ENCODE peak calls at places on chromosomes 16 and 17, in six cellular contexts. S is heart left ventricle; N is neural crest cell; V is K562; J is CD8-positive, alpha-beta T cell; F is BE2C. Z is an unnamed sample.

GRCh38 chr17:59840908-59841666 is 51.7 kb downstream of the TUBD1 start:
- DNase-seq in F (no peak), J (no peak), S (no peak), V (no peak), N (no peak), Z (no peak)

GRCh38 chr17:50052241-50052788 is 3.6 kb upstream of the ITGA3 start:
- DNase-seq in F (no peak), V (no peak), S (no peak), N (no peak), J (no peak), Z (no peak)

GRCh38 chr17:73821665-73822064 is 177.4 kb upstream of the SDK2 start:
- DNase-seq in V (no peak), N (no peak), F (no peak), S (no peak), J (no peak), Z (no peak)

GRCh38 chr16:72042157-72042660 is 12.1 kb upstream of the HP start:
- DNase-seq in V (no peak), S (no peak), F (no peak), J (no peak), N (no peak), Z (no peak)

GRCh38 chr16:27547134-27547533 is 2.6 kb downstream of the GTF3C1 start:
- DNase-seq in F (peak), V (peak), S (no peak), N (no peak), J (no peak), Z (peak)

GRCh38 chr16:1408171-1408837 is 6.2 kb downstream of the UNKL start:
- DNase-seq in N (peak), F (peak), J (peak), V (peak), S (peak), Z (peak)

GRCh38 chr16:65126845-65127624 is 5.2 kb upstream of the CDH11 start:
- DNase-seq in S (no peak), J (no peak), N (no peak), F (no peak), V (no peak), Z (no peak)

GRCh38 chr16:68528686-68529379 is 10.3 kb upstream of the ZFP90 start:
- DNase-seq in V (peak), S (peak), J (peak), F (peak), N (peak), Z (peak)

GRCh38 chr16:14549789-14550153 is 80.3 kb downstream of the PARN start:
- DNase-seq in J (no peak), S (peak), V (no peak), F (no peak), N (no peak), Z (peak)

GRCh38 chr17:74274703-74275340 is 788 bp downstream of the DNAI2 start:
- DNase-seq in F (no peak), J (no peak), S (no peak), N (no peak), V (no peak), Z (no peak)

GRCh38 chr16:66478733-66479511 is 51.8 kb downstream of the BEAN1 start:
- DNase-seq in S (peak), J (peak), F (peak), V (peak), N (peak), Z (peak)

GRCh38 chr17:42361781-42362186 is 26.5 kb downstream of the STAT3 start:
- DNase-seq in S (no peak), F (no peak), J (peak), N (no peak), V (no peak), Z (no peak)

GRCh38 chr17:56540791-56541190 is 52.7 kb upstream of the NOG start:
- DNase-seq in J (no peak), N (no peak), V (no peak), S (no peak), F (no peak), Z (no peak)

GRCh38 chr16:1060416-1061340 is 11.9 kb upstream of the SSTR5 start:
- DNase-seq in S (no peak), V (no peak), J (no peak), F (no peak), N (no peak), Z (no peak)

GRCh38 chr17:18859256-18859655 is 1.3 kb downstream of the PRPSAP2 start:
- DNase-seq in V (no peak), J (no peak), N (no peak), S (no peak), F (no peak), Z (peak)

GRCh38 chr17:31167111-31167510 is 72.3 kb downstream of the NF1 start:
- DNase-seq in V (no peak), F (no peak), N (no peak), J (no peak), S (no peak), Z (no peak)

GRCh38 chr17:31752570-31752969 is 106.5 kb downstream of the COPRS start:
- DNase-seq in F (no peak), V (no peak), S (no peak), J (no peak), N (no peak), Z (no peak)

GRCh38 chr17:65855245-65855644 is 293.8 kb upstream of the AXIN2 start:
- DNase-seq in F (no peak), V (no peak), N (no peak), J (no peak), S (no peak), Z (peak)

GRCh38 chr17:46974086-46974485 is 5.0 kb downstream of the RPRML start:
- DNase-seq in V (no peak), F (no peak), S (no peak), N (no peak), J (no peak), Z (no peak)

GRCh38 chr16:60648260-60648659 is 1388.0 kb downstream of the CDH8 start:
- DNase-seq in S (no peak), F (no peak), J (no peak), V (no peak), N (no peak), Z (no peak)

GRCh38 chr17:55388842-55389241 is 32.8 kb downstream of the MMD start:
- DNase-seq in J (no peak), N (no peak), V (no peak), F (no peak), S (no peak), Z (no peak)

GRCh38 chr16:35908942-35909341 is 2449.5 kb downstream of the TP53TG3F start:
- DNase-seq in V (peak), F (no peak), S (no peak), N (no peak), J (no peak), Z (no peak)

GRCh38 chr17:80833952-80834895 is 157.4 kb upstream of the CHMP6 start:
- DNase-seq in F (peak), S (peak), V (no peak), N (no peak), J (no peak), Z (no peak)

GRCh38 chr16:47612711-47613110 is 151.6 kb downstream of the PHKB start:
- DNase-seq in N (no peak), V (no peak), S (no peak), J (no peak), F (no peak), Z (no peak)

GRCh38 chr17:68048996-68049395 is 13.5 kb downstream of the KPNA2 start:
- DNase-seq in N (no peak), V (peak), J (no peak), S (no peak), F (no peak), Z (no peak)

GRCh38 chr17:79844869-79845600 is 5.8 kb upstream of the CBX4 start:
- DNase-seq in J (peak), S (peak), F (peak), N (peak), V (peak), Z (peak)

GRCh38 chr17:2710804-2711607 is 558 bp downstream of the CLUH start:
- DNase-seq in S (no peak), V (peak), F (no peak), J (peak), N (no peak), Z (peak)

GRCh38 chr17:682150-682549 is 32.5 kb downstream of the VPS53 start:
- DNase-seq in J (no peak), V (no peak), F (no peak), N (no peak), S (no peak), Z (no peak)

GRCh38 chr16:76955629-76956028 is 235.4 kb upstream of the MON1B start:
- DNase-seq in V (no peak), N (no peak), J (no peak), F (no peak), S (no peak), Z (no peak)

GRCh38 chr17:2177235-2177811 is 122.4 kb downstream of the HIC1 start:
- DNase-seq in V (no peak), N (no peak), S (no peak), F (no peak), J (no peak), Z (no peak)

GRCh38 chr17:64983708-64984107 is 64.4 kb upstream of the LRRC37A3 start:
- DNase-seq in F (no peak), V (no peak), N (no peak), J (no peak), S (no peak), Z (no peak)

GRCh38 chr16:11094075-11094593 is 149.8 kb downstream of the CLEC16A start:
- DNase-seq in N (no peak), S (no peak), F (no peak), V (peak), J (no peak), Z (peak)

DNA sequence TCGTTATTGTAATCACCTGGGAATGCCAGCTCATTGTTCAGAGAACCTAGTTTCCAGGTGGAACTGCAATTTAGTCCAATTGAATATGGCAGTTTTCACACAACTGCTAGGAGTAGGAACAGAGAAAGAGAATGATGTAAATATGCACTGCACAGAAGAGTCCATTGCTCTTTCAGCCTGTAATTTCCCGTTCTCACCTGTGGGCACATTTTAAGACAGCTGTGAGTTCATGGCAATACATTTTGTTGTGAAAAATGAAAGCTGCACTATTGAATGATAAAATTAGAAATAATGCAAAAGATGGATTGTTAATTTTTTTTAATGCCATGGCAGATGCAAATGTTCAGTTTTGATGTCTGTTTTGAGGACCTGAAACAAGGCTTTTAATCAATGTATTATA is 72.4 kb downstream of the RPGRIP1L start:
- DNase-seq in J (no peak), S (no peak), V (no peak), N (no peak), F (no peak), Z (no peak)
- TF ChIP-seq CTCF in J (no peak), S (no peak), V (no peak), N (no peak), F (no peak), Z (no peak)

DNA sequence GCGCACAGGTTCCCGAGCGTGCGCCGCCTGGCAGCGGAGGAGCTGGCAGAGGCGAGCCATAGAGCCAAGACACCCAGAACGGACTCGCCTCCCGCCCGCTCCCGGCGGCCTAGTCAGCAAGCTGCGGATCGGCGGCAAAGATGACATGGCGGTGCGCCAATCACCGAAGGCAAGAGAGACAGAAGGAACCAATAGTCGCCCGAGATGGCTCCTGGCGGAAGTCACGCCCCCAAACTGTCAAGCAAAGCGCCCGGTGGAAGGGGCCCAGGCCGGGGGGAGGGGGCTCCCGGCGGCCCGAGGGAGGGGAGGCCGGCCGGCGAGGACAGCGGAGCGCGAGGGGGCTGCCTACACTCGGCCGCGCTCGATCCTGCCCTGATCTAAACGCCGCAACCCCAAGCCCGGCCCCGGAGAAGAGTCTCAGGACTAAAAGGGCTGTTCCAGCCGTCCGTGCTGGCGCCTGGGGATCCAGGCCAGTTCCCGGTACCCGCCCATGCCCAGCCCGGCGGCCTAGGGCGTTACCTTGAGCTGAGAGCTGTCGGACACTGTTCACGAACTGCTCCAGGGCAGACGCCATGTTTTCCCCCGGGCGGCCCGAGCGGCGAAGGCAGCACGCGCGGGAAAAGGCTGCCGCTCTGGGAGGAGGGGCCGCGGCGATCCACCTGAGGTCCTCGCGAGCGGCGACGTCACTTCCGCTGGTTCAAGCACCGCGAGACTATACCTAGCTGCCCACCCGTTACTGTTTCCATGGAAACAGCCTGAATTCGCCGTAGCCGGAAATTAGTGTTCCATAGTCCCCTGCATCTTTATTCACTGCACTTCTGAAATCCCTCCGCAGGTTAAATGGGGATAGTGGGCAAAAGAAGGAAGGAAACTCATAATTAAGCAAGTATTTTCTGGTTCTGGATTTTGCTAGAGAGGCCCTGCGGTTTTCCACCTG is at the start of gene COPS3:
- DNase-seq in N (peak), F (peak), V (peak), S (peak), J (peak), Z (peak)
- TF ChIP-seq CTCF in N (no peak), F (no peak), V (no peak), S (no peak), J (no peak), Z (no peak)

GRCh38 chr17:58381124-58381838 is 29.3 kb upstream of the SUPT4H1 start:
- DNase-seq in F (no peak), V (no peak), J (no peak), N (no peak), S (no peak), Z (peak)
- TF ChIP-seq CTCF in F (no peak), V (no peak), J (no peak), N (no peak), S (no peak), Z (no peak)

GRCh38 chr16:84314373-84314772 is 19.7 kb downstream of the WFDC1 start:
- DNase-seq in S (no peak), F (no peak), N (no peak), J (no peak), V (no peak), Z (no peak)

GRCh38 chr16:84310642-84311041 is 16.0 kb downstream of the WFDC1 start:
- DNase-seq in V (no peak), N (no peak), S (no peak), F (no peak), J (no peak), Z (no peak)

GRCh38 chr16:84313921-84314320 is 19.2 kb downstream of the WFDC1 start:
- DNase-seq in J (no peak), V (no peak), F (no peak), S (no peak), N (no peak), Z (no peak)

GRCh38 chr16:84314814-84315213 is 20.1 kb downstream of the WFDC1 start:
- DNase-seq in F (no peak), S (no peak), N (no peak), V (no peak), J (no peak), Z (no peak)

DNA sequence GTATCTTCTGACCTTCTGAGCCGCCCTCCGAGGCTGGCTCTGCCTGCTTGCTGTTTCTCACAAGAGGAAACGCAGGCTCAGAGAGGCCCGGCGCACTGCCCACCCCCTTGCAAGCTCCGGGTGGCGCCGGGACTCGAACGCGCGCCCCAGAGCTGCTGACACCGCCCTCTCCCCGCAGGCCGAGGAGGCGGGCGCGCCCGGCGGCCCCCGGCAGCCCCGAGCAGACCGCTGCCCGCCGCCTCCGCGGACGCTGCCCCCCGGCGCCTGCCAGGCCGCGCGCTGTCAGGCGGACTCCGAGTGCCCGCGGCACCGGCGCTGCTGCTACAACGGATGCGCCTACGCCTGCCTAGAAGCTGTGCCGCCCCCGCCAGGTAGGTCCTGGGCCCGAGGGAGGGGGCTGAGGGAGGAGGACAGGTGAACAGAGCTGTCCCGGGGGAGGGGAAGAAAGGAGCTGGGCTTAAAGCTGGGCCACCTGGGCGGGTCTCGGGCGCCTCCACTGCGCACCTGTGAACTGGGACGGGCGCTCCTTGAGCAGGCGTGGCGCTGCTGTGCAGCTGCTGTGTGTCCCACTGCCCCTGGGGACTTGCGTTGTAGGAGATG is 18.2 kb downstream of the WFDC1 start:
- DNase-seq in N (no peak), S (no peak), F (no peak), J (no peak), V (no peak), Z (peak)
- TF ChIP-seq CTCF in N (no peak), S (no peak), F (no peak), J (no peak), V (no peak), Z (no peak)

DNA sequence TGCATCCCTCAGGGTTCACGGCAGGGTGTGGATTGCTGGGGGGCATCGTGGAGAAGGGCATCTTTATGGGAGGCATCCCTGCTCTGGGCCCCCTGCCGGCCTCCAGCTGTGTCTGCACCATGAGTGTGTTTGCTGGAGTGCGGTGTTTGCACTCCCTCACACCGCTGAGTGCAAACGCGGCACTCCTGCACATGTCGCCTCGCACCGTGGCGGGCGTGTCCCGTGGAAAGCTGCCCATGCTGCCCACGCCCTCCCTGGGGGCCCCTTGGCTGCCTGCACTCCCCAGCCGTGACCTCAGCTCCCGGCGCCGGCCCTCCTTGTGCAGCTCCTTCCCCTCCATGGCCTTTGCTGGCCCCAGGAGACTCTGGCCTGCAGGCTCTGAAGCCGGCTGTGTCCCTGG is 74.6 kb upstream of the ZNF750 start:
- DNase-seq in N (no peak), V (no peak), F (peak), J (no peak), S (no peak), Z (no peak)
- TF ChIP-seq CTCF in N (no peak), V (no peak), F (peak), J (no peak), S (peak), Z (no peak)

DNA sequence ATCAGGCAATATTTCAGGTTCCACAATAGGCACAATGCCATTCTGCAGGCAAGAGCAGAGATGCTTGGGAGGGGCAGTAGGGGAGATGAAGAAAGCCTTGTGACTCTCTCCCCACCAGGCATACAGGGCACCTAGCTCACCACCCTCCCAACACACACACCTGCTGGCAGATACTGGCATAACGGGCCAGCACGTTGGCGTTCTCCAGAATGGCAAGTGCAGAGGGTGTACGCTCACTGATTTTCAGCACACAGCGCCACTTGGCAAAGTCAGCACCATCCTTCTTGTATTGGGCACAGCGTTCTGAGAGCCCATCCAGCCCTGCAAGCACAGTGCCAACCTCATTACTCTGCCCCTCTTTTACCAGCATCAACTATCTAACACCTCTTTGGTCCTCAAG is 2.2 kb downstream of the ALDOC start:
- DNase-seq in N (no peak), V (no peak), S (no peak), F (no peak), J (no peak), Z (no peak)
- TF ChIP-seq CTCF in N (peak), V (no peak), S (no peak), F (no peak), J (no peak), Z (no peak)

DNA sequence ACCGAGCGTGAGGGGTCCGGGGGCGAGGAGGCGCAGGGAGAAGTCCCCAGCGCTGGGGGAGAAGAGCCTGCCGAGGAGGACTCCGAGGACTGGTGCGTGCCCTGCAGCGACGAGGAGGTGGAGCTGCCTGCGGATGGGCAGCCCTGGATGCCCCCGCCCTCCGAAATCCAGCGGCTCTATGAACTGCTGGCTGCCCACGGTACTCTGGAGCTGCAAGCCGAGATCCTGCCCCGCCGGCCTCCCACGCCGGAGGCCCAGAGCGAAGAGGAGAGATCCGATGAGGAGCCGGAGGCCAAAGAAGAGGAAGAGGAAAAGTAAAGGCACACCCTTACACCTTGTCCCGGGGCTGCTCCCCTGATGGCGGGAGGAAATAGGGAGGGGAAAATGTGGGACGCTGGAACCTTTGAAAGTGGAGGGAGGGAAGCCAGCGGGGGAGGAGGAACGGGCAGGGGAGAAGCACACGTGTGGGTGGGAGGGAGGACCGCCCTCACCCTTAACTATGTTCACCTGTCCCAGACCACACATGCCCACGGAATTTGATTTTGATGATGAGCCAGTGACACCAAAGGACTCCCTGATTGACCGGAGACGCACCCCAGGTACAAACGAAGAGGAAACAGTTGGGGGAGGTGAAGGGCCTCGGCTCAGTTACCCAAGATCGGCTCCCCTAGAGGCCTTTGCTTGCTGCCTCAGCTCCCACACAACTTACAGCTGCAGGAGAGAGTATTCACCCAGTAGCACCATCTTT is 916 bp downstream of the PAGR1 start:
- DNase-seq in N (peak), J (peak), V (peak), S (peak), F (peak), Z (peak)
- TF ChIP-seq CTCF in N (peak), J (no peak), V (peak), S (no peak), F (peak), Z (no peak)

Z was measured in hepatocyte.